ENCODE peak calls at places on chromosomes 16 and 17, in six cellular contexts. W, A, S, E, M and I are unnamed samples.

GRCh38 chr16:84861671-84862070 is 41.9 kb downstream of the CRISPLD2 start:
- DNase-seq in W (no peak), A (no peak), S (no peak), E (no peak), M (no peak), I (no peak)

GRCh38 chr17:16314189-16314588 is 39.1 kb downstream of the CENPV start:
- DNase-seq in W (no peak), A (no peak), S (no peak), E (no peak), M (no peak), I (no peak)

GRCh38 chr16:69709456-69710084 is 16.8 kb downstream of the NQO1 start:
- DNase-seq in W (peak; percentile 60), A (no peak), S (no peak), E (peak; percentile 80), M (peak; percentile 51), I (no peak)

GRCh38 chr17:44599298-44600175 is 42.3 kb downstream of the FZD2 start:
- DNase-seq in W (peak; percentile 30), A (no peak), S (peak; percentile 71), E (peak; percentile 100), M (peak; percentile 72), I (no peak)

GRCh38 chr17:3951003-3951402 is 13.2 kb downstream of the ATP2A3 start:
- DNase-seq in W (no peak), A (no peak), S (no peak), E (no peak), M (no peak), I (no peak)

GRCh38 chr17:78665952-78666920 is 89.0 kb upstream of the DNAH17 start:
- DNase-seq in W (peak; percentile 93), A (no peak), S (peak; percentile 66), E (no peak), M (no peak), I (peak; percentile 38)

GRCh38 chr17:42853968-42854790 is 3.2 kb downstream of the AOC3 start:
- DNase-seq in W (no peak), A (peak; percentile 53), S (no peak), E (no peak), M (no peak), I (no peak)

GRCh38 chr17:76868669-76869208 is 535 bp downstream of the MGAT5B start:
- DNase-seq in W (no peak), A (no peak), S (no peak), E (no peak), M (no peak), I (no peak)

GRCh38 chr17:51359055-51359454 is 98.7 kb downstream of the UTP18 start:
- DNase-seq in W (no peak), A (no peak), S (no peak), E (no peak), M (no peak), I (no peak)

GRCh38 chr17:83068641-83069570 is 10.5 kb upstream of the METRNL start:
- DNase-seq in W (no peak), A (peak; percentile 56), S (no peak), E (no peak), M (no peak), I (no peak)

GRCh38 chr16:11234884-11235702 is 20.9 kb downstream of the SOCS1 start:
- DNase-seq in W (no peak), A (no peak), S (no peak), E (peak; percentile 69), M (no peak), I (no peak)

GRCh38 chr17:17493249-17493985 is 2.8 kb downstream of the RASD1 start:
- DNase-seq in W (no peak), A (peak; percentile 60), S (no peak), E (no peak), M (no peak), I (no peak)

GRCh38 chr17:82053556-82054263 is 2.0 kb downstream of the GPS1 start:
- DNase-seq in W (no peak), A (no peak), S (no peak), E (no peak), M (no peak), I (no peak)

GRCh38 chr17:58986005-58986404 is 120.7 kb downstream of the TRIM37 start:
- DNase-seq in W (no peak), A (no peak), S (no peak), E (no peak), M (no peak), I (no peak)

GRCh38 chr17:48247038-48247437 is 139.5 kb downstream of the SNX11 start:
- DNase-seq in W (no peak), A (no peak), S (no peak), E (no peak), M (no peak), I (no peak)

GRCh38 chr16:55948230-55948629 is 73.1 kb upstream of the CES5A start:
- DNase-seq in W (no peak), A (no peak), S (no peak), E (no peak), M (no peak), I (no peak)

GRCh38 chr17:40307691-40308289 is 1.2 kb upstream of the RARA start:
- DNase-seq in W (peak; percentile 50), A (peak; percentile 62), S (no peak), E (peak; percentile 59), M (no peak), I (no peak)

GRCh38 chr16:88333645-88334516 is 48.9 kb upstream of the ZNF469 start:
- DNase-seq in W (no peak), A (no peak), S (no peak), E (no peak), M (no peak), I (no peak)

GRCh38 chr17:80941743-80942211 is 49.9 kb upstream of the CHMP6 start:
- DNase-seq in W (no peak), A (peak; percentile 84), S (no peak), E (peak; percentile 55), M (no peak), I (no peak)

GRCh38 chr17:41907185-41907556 is 11.6 kb downstream of the ACLY start:
- DNase-seq in W (no peak), A (no peak), S (no peak), E (peak; percentile 80), M (no peak), I (no peak)

GRCh38 chr16:28181557-28181914 is 30.2 kb downstream of the XPO6 start:
- DNase-seq in W (no peak), A (peak; percentile 69), S (peak; percentile 68), E (peak; percentile 93), M (peak; percentile 81), I (no peak)

GRCh38 chr16:83701494-83701893 is 106.3 kb upstream of the HSBP1 start:
- DNase-seq in W (peak; percentile 63), A (no peak), S (peak; percentile 63), E (peak; percentile 33), M (no peak), I (no peak)

GRCh38 chr17:50108556-50108955 is 13.4 kb downstream of the PDK2 start:
- DNase-seq in W (no peak), A (no peak), S (no peak), E (no peak), M (no peak), I (no peak)

GRCh38 chr17:46968896-46969295 is 10.2 kb downstream of the RPRML start:
- DNase-seq in W (no peak), A (peak; percentile 32), S (no peak), E (no peak), M (no peak), I (no peak)

GRCh38 chr17:68599873-68600122 is 1.4 kb downstream of the FAM20A start:
- DNase-seq in W (no peak), A (no peak), S (no peak), E (no peak), M (no peak), I (no peak)

GRCh38 chr17:30812218-30813177 is 12.0 kb downstream of the CRLF3 start:
- DNase-seq in W (no peak), A (no peak), S (no peak), E (peak; percentile 35), M (no peak), I (no peak)

GRCh38 chr16:20851601-20852000 is 45.3 kb downstream of the REXO5 start:
- DNase-seq in W (no peak), A (peak; percentile 94), S (peak; percentile 68), E (peak; percentile 97), M (peak; percentile 85), I (no peak)

DNA sequence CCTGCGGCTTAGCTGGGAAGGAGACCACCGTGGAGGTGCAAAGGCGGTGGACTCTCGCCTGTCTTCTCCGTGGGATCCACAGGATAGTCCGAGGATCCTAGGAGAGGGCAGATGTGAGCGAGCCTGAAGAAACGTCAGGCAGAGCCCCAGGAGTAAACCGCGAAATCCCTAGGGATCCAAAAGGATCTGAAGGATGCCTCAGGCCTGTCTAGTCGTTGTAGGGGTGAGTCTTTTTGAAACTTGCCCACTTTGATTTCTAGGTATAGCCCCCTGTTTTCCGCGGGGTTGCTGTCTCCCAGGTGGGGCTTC is 576.5 kb downstream of the KCNJ18 start:
- DNase-seq in W (no peak), A (no peak), S (no peak), E (no peak), M (no peak), I (no peak)
- H3K9me3 ChIP-seq in W (no peaks in the 10 kb centered on the region), A (peaks cover 19% of the 10 kb centered on the region), S (no peaks in the 10 kb centered on the region), E (no peaks in the 10 kb centered on the region), M (no peaks in the 10 kb centered on the region), I (peaks cover 4% of the 10 kb centered on the region)

GRCh38 chr16:35152067-35152627 is 1692.7 kb downstream of the TP53TG3F start:
- DNase-seq in W (no peak), A (no peak), S (no peak), E (no peak), M (peak; percentile 32), I (no peak)

GRCh38 chr16:35148748-35149147 is 1689.3 kb downstream of the TP53TG3F start:
- DNase-seq in W (no peak), A (no peak), S (no peak), E (no peak), M (peak; percentile 11), I (no peak)

GRCh38 chr16:35147556-35148504 is 1688.4 kb downstream of the TP53TG3F start:
- DNase-seq in W (no peak), A (no peak), S (no peak), E (no peak), M (peak; percentile 32), I (no peak)

GRCh38 chr16:35150805-35151312 is 1691.4 kb downstream of the TP53TG3F start:
- DNase-seq in W (no peak), A (no peak), S (no peak), E (no peak), M (no peak), I (no peak)

GRCh38 chr16:35149550-35149949 is 1690.1 kb downstream of the TP53TG3F start:
- DNase-seq in W (no peak), A (no peak), S (no peak), E (no peak), M (peak; percentile 20), I (no peak)
- H3K9me3 ChIP-seq in W (no peaks in the 10 kb centered on the region), A (peaks cover 24% of the 10 kb centered on the region), S (no peaks in the 10 kb centered on the region), E (no peaks in the 10 kb centered on the region), M (no peaks in the 10 kb centered on the region), I (no peaks in the 10 kb centered on the region)

GRCh38 chr16:35629001-35629400 is 2169.6 kb downstream of the TP53TG3F start:
- DNase-seq in W (no peak), A (no peak), S (peak; percentile 52), E (no peak), M (no peak), I (no peak)

GRCh38 chr16:35626051-35626450 is 2166.6 kb downstream of the TP53TG3F start:
- DNase-seq in W (no peak), A (no peak), S (no peak), E (no peak), M (no peak), I (no peak)

GRCh38 chr16:35636831-35637230 is 2177.4 kb downstream of the TP53TG3F start:
- DNase-seq in W (no peak), A (no peak), S (no peak), E (no peak), M (no peak), I (no peak)

GRCh38 chr16:35631261-35631945 is 2172.0 kb downstream of the TP53TG3F start:
- DNase-seq in W (no peak), A (no peak), S (no peak), E (no peak), M (no peak), I (no peak)
- H3K9me3 ChIP-seq in W (no peaks in the 10 kb centered on the region), A (peaks cover 3% of the 10 kb centered on the region), S (no peaks in the 10 kb centered on the region), E (no peaks in the 10 kb centered on the region), M (no peaks in the 10 kb centered on the region), I (no peaks in the 10 kb centered on the region)

GRCh38 chr16:31920373-31920772 is 46.8 kb downstream of the ZNF267 start:
- DNase-seq in W (no peak), A (no peak), S (no peak), E (no peak), M (no peak), I (no peak)
- H3K9me3 ChIP-seq in W (peaks cover 25% of the 10 kb centered on the region), A (peaks cover 53% of the 10 kb centered on the region), S (peaks cover 20% of the 10 kb centered on the region), E (peaks cover 3% of the 10 kb centered on the region), M (peaks cover 67% of the 10 kb centered on the region), I (peaks cover 61% of the 10 kb centered on the region)